ENCODE peak calls at places on chromosome 2, in nine cellular contexts. W, X, S, M, H, J, G, Z and V are unnamed samples.

GRCh38 chr2:62410926-62411456 is 95.0 kb downstream of the TMEM17 start:
- DNase-seq in X (no peak), H (no peak), G (no peak), S (no peak), Z (no peak), M (no peak), J (no peak), W (no peak), V (peak)

GRCh38 chr2:215654177-215654850 is 218.4 kb upstream of the FN1 start:
- DNase-seq in M (no peak), W (no peak), X (no peak), G (no peak), J (no peak), S (no peak), H (no peak), Z (no peak), V (no peak)

GRCh38 chr2:50674876-50675275 is 357.1 kb downstream of the NRXN1 start:
- DNase-seq in M (no peak), W (no peak), Z (peak), J (no peak), S (no peak), H (peak), G (no peak), X (no peak), V (no peak)

GRCh38 chr2:168454737-168455691 is 1.1 kb upstream of the CERS6 start:
- DNase-seq in S (no peak), W (no peak), H (peak), X (no peak), J (no peak), M (no peak), G (no peak), Z (no peak), V (peak)

GRCh38 chr2:168848220-168848619 is 42.0 kb downstream of the SPC25 start:
- DNase-seq in Z (peak), J (no peak), X (no peak), G (no peak), H (no peak), S (no peak), M (no peak), W (no peak), V (no peak)

GRCh38 chr2:130380096-130380934 is 24.5 kb downstream of the PTPN18 start:
- DNase-seq in M (peak), Z (no peak), G (no peak), W (peak), X (no peak), J (no peak), S (no peak), H (no peak), V (peak)

GRCh38 chr2:17483496-17483895 is 34.7 kb downstream of the RAD51AP2 start:
- DNase-seq in Z (no peak), J (no peak), X (no peak), W (no peak), G (no peak), S (no peak), H (no peak), M (no peak), V (no peak)

GRCh38 chr2:239318790-239319189 is 82.0 kb downstream of the HDAC4 start:
- DNase-seq in Z (no peak), G (no peak), H (no peak), S (peak), J (no peak), W (no peak), X (no peak), M (no peak), V (no peak)

GRCh38 chr2:68251855-68252406 is 401 bp downstream of the PPP3R1 start:
- DNase-seq in Z (peak), X (peak), J (peak), H (no peak), S (peak), M (peak), G (no peak), W (peak), V (no peak)

GRCh38 chr2:142234701-142235100 is 103.9 kb upstream of the LRP1B start:
- DNase-seq in H (no peak), W (no peak), G (no peak), S (no peak), X (no peak), J (no peak), M (no peak), Z (no peak), V (no peak)